ENCODE peak calls at places on chromosomes 11 and 22, in nine cellular contexts. W is GM12865; Q is right atrium auricular region; S is NCI-H1092 treated with DMSO at 0.1 percent for 48 hours; R is body of pancreas; M is IMR-90; B is stimulated activated CD4-positive, alpha-beta T cell treated with anti-CD3 and anti-CD28 coated beads, Interleukin-4, amount 100 ng/mL, for 24 hours; K is NCI-H2029; J is SW480. P is an unnamed sample.
A peak's percentile ranks its signal among the peaks of the same experiment; 100 is the strongest.

GRCh38 chr11:121930004-121930965 is 185.7 kb downstream of the BLID start:
- DNase-seq in W (peak; percentile 11), Q (no peak), S (peak; percentile 82), R (peak; percentile 6), M (peak; percentile 13), B (no peak), K (peak; percentile 75), J (no peak), P (peak; percentile 94)

GRCh38 chr11:1293619-1294015 is 15.8 kb downstream of the TOLLIP start:
- DNase-seq in W (peak; percentile 16), Q (no peak), S (no peak), R (peak; percentile 68), M (no peak), B (no peak), K (no peak), J (peak; percentile 9), P (no peak)

GRCh38 chr11:11445441-11446185 is 92.6 kb upstream of the CSNK2A3 start:
- DNase-seq in W (no peak), Q (no peak), S (no peak), R (no peak), M (no peak), B (no peak), K (no peak), J (no peak), P (no peak)

GRCh38 chr11:126459691-126460404 is 104.4 kb downstream of the ST3GAL4 start:
- DNase-seq in W (no peak), Q (no peak), S (no peak), R (no peak), M (peak; percentile 91), B (no peak), K (no peak), J (no peak), P (no peak)

GRCh38 chr22:39024923-39025322 is 4.0 kb downstream of the APOBEC3D start:
- DNase-seq in W (no peak), Q (no peak), S (no peak), R (no peak), M (no peak), B (no peak), K (no peak), J (no peak), P (no peak)

GRCh38 chr11:5476184-5476819 is 12.2 kb upstream of the OR52D1 start:
- DNase-seq in W (peak; percentile 58), Q (no peak), S (no peak), R (peak; percentile 54), M (peak; percentile 57), B (peak; percentile 42), K (no peak), J (peak; percentile 46), P (peak; percentile 52)

GRCh38 chr11:109192864-109193263 is 229.1 kb upstream of the C11orf87 start:
- DNase-seq in W (no peak), Q (no peak), S (no peak), R (no peak), M (no peak), B (no peak), K (no peak), J (no peak), P (no peak)

GRCh38 chr22:19942071-19942885 is 660 bp upstream of the TXNRD2 start:
- DNase-seq in W (peak; percentile 51), Q (no peak), S (no peak), R (peak; percentile 32), M (peak; percentile 69), B (no peak), K (no peak), J (no peak), P (peak; percentile 59)

GRCh38 chr22:48940988-48941902 is 886.4 kb downstream of the BRD1 start:
- DNase-seq in W (no peak), Q (peak; percentile 34), S (no peak), R (no peak), M (no peak), B (no peak), K (no peak), J (no peak), P (no peak)

GRCh38 chr11:101357771-101358170 is 226.0 kb downstream of the TRPC6 start:
- DNase-seq in W (no peak), Q (no peak), S (no peak), R (no peak), M (no peak), B (no peak), K (no peak), J (no peak), P (no peak)

GRCh38 chr11:1272531-1272930 is 36.9 kb downstream of the TOLLIP start:
- DNase-seq in W (no peak), Q (no peak), S (no peak), R (no peak), M (no peak), B (no peak), K (no peak), J (no peak), P (no peak)

GRCh38 chr22:19962909-19963806 is 21.5 kb upstream of the TXNRD2 start:
- DNase-seq in W (no peak), Q (no peak), S (no peak), R (peak; percentile 95), M (peak; percentile 58), B (no peak), K (peak; percentile 35), J (peak; percentile 64), P (no peak)

GRCh38 chr11:9525116-9525515 is 48.4 kb upstream of the WEE1 start:
- DNase-seq in W (no peak), Q (no peak), S (no peak), R (no peak), M (peak; percentile 25), B (no peak), K (no peak), J (no peak), P (no peak)

GRCh38 chr22:33971561-33971961 is 51.3 kb upstream of the LARGE1 start:
- DNase-seq in W (no peak), Q (no peak), S (no peak), R (no peak), M (no peak), B (no peak), K (no peak), J (peak; percentile 90), P (no peak)

GRCh38 chr11:128472128-128473110 is 114.9 kb downstream of the ETS1 start:
- DNase-seq in W (peak; percentile 92), Q (no peak), S (no peak), R (no peak), M (peak; percentile 79), B (peak; percentile 80), K (no peak), J (peak; percentile 18), P (no peak)

GRCh38 chr11:120197254-120197891 is 13.5 kb upstream of the OAF start:
- DNase-seq in W (no peak), Q (no peak), S (no peak), R (no peak), M (no peak), B (no peak), K (no peak), J (no peak), P (peak; percentile 71)

GRCh38 chr11:46388619-46389449 is 2.7 kb downstream of the CHRM4 start:
- DNase-seq in W (no peak), Q (no peak), S (no peak), R (no peak), M (no peak), B (no peak), K (no peak), J (no peak), P (no peak)

GRCh38 chr11:31397239-31397834 is 27.7 kb downstream of the DNAJC24 start:
- DNase-seq in W (peak; percentile 17), Q (no peak), S (peak; percentile 36), R (no peak), M (peak; percentile 22), B (no peak), K (peak; percentile 2), J (peak; percentile 40), P (peak; percentile 69)

GRCh38 chr11:130550160-130550559 is 101.7 kb downstream of the ADAMTS15 start:
- DNase-seq in W (no peak), Q (no peak), S (no peak), R (no peak), M (no peak), B (no peak), K (no peak), J (no peak), P (no peak)

GRCh38 chr11:110425751-110426545 is 3.8 kb upstream of the FDX1 start:
- DNase-seq in W (no peak), Q (no peak), S (no peak), R (no peak), M (peak; percentile 88), B (no peak), K (no peak), J (peak; percentile 68), P (peak; percentile 83)

GRCh38 chr11:123179571-123179970 is 15.5 kb downstream of the CLMP start:
- DNase-seq in W (no peak), Q (no peak), S (no peak), R (peak; percentile 46), M (no peak), B (no peak), K (no peak), J (no peak), P (no peak)

GRCh38 chr22:21446128-21446826 is 20.9 kb upstream of the TMEM191C start:
- DNase-seq in W (no peak), Q (peak; percentile 52), S (no peak), R (peak; percentile 4), M (no peak), B (no peak), K (no peak), J (no peak), P (no peak)

GRCh38 chr11:24267015-24267414 is 229.8 kb upstream of the LUZP2 start:
- DNase-seq in W (no peak), Q (no peak), S (no peak), R (peak; percentile 9), M (no peak), B (no peak), K (no peak), J (no peak), P (no peak)

GRCh38 chr22:37019309-37020191 is at the start of the genes MPST and TST:
- DNase-seq in W (peak; percentile 77), Q (peak; percentile 67), S (peak; percentile 62), R (peak; percentile 87), M (peak; percentile 61), B (peak; percentile 36), K (peak; percentile 29), J (peak; percentile 63), P (peak; percentile 70)

GRCh38 chr11:113255741-113256140 is 58.6 kb upstream of the TTC12 start:
- DNase-seq in W (no peak), Q (no peak), S (no peak), R (no peak), M (no peak), B (no peak), K (no peak), J (no peak), P (no peak)

GRCh38 chr11:127675602-127676001 is 675.0 kb upstream of the KIRREL3 start:
- DNase-seq in W (no peak), Q (no peak), S (no peak), R (no peak), M (peak; percentile 4), B (no peak), K (peak; percentile 9), J (no peak), P (no peak)

GRCh38 chr11:112113539-112114457 is 27.1 kb downstream of the SDHD start:
- DNase-seq in W (peak; percentile 51), Q (no peak), S (peak; percentile 85), R (no peak), M (peak; percentile 69), B (no peak), K (peak; percentile 50), J (peak; percentile 78), P (peak; percentile 82)

GRCh38 chr11:44858796-44859527 is 91.7 kb downstream of the TP53I11 start:
- DNase-seq in W (no peak), Q (no peak), S (no peak), R (no peak), M (no peak), B (no peak), K (no peak), J (no peak), P (no peak)

GRCh38 chr11:44507896-44508440 is 57.5 kb upstream of the CD82 start:
- DNase-seq in W (no peak), Q (no peak), S (no peak), R (no peak), M (no peak), B (no peak), K (no peak), J (no peak), P (no peak)

GRCh38 chr22:50481440-50482106 is at the start of gene ADM2:
- DNase-seq in W (no peak), Q (no peak), S (no peak), R (peak; percentile 77), M (no peak), B (peak; percentile 66), K (no peak), J (no peak), P (peak; percentile 63)

GRCh38 chr11:32056445-32056844 is 34.4 kb upstream of the RCN1 start:
- DNase-seq in W (no peak), Q (no peak), S (no peak), R (no peak), M (no peak), B (no peak), K (no peak), J (peak; percentile 79), P (no peak)

P was measured in A673.